ENCODE peak calls at places on chromosomes 7 and 10, in nine cellular contexts. C is CD4-positive, alpha-beta T cell; K is tibial artery; A is thoracic aorta; Y is tibial nerve; U is adrenal gland; Z is heart right ventricle; S is GM12878; G is BE2C. Q is an unnamed sample. For H3K9me3 and H3K27me3, the result is how much of the 10 kb centered on the place peaks cover.

GRCh38 chr7:135165862-135166261 is 4.6 kb downstream of the CYREN start:
- DNase-seq in C (no peak), K (no peak), A (no peak), Y (no peak), U (no peak), Z (no peak), S (no peak), G (no peak), Q (no peak)

GRCh38 chr10:27611209-27611608 is 107.1 kb downstream of the RAB18 start:
- DNase-seq in C (no peak), K (no peak), A (no peak), Y (no peak), U (no peak), Z (no peak), S (no peak), G (no peak), Q (no peak)

GRCh38 chr10:43842072-43842471 is 193.4 kb upstream of the ZNF32 start:
- DNase-seq in C (no peak), K (no peak), A (no peak), Y (no peak), U (no peak), Z (no peak), S (no peak), G (no peak), Q (no peak)

GRCh38 chr10:5344746-5345145 is 20.0 kb upstream of the UCN3 start:
- DNase-seq in C (no peak), K (no peak), A (no peak), Y (no peak), U (no peak), Z (no peak), S (no peak), G (no peak), Q (no peak)

GRCh38 chr7:104552102-104552501 is 223.7 kb downstream of the LHFPL3 start:
- DNase-seq in C (no peak), K (peak), A (no peak), Y (peak), U (peak), Z (peak), S (no peak), G (no peak), Q (no peak)

GRCh38 chr7:27193335-27194001 is 6.4 kb downstream of the HOXA13 start:
- DNase-seq in C (no peak), K (peak), A (no peak), Y (no peak), U (peak), Z (no peak), S (no peak), G (no peak), Q (no peak)

GRCh38 chr10:119250641-119251314 is 43.4 kb downstream of the GRK5 start:
- DNase-seq in C (no peak), K (no peak), A (no peak), Y (no peak), U (no peak), Z (no peak), S (no peak), G (no peak), Q (no peak)

GRCh38 chr7:46651070-46651469 is 730.0 kb upstream of the IGFBP3 start:
- DNase-seq in C (no peak), K (no peak), A (no peak), Y (no peak), U (no peak), Z (no peak), S (no peak), G (no peak), Q (peak)

GRCh38 chr10:124640538-124641231 is 103.5 kb downstream of the FAM53B start:
- DNase-seq in C (no peak), K (no peak), A (no peak), Y (no peak), U (no peak), Z (no peak), S (peak), G (no peak), Q (no peak)

GRCh38 chr10:42491801-42492200 is 146.6 kb downstream of the ZNF33B start:
- DNase-seq in C (no peak), K (no peak), A (no peak), Y (no peak), U (no peak), Z (no peak), S (no peak), G (no peak), Q (no peak)

GRCh38 chr10:42488416-42488815 is 150.0 kb downstream of the ZNF33B start:
- DNase-seq in C (no peak), K (no peak), A (no peak), Y (no peak), U (no peak), Z (no peak), S (no peak), G (no peak), Q (no peak)

GRCh38 chr10:42491001-42491592 is 147.3 kb downstream of the ZNF33B start:
- DNase-seq in C (no peak), K (no peak), A (no peak), Y (no peak), U (no peak), Z (no peak), S (no peak), G (no peak), Q (no peak)

DNA sequence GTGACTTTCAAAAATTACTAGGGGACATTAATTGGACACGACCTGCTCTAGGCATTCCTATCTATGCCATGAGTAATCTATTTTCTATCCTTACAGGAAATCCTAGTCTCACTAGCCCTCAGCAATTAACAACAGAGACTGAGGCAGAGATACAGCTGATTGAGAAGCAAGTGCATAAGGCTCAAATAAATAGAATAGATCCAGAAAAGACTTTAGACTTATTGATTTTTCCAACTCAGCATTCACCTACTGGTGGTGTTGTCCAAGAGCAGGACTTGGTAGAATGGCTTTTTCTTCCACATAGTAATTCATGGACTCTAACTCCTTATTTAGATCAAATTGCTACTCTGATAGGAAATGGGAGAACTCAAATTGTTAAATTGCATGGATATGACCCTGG is 148.0 kb downstream of the ZNF33B start:
- DNase-seq in C (no peak), K (no peak), A (no peak), Y (no peak), U (no peak), Z (no peak), S (no peak), G (no peak), Q (no peak)
- H3K9me3 ChIP-seq in C (under half), K (under half), A (under half), Y (under half), U (under half), Z (under half), S (under half), G (under half), Q (under half)

GRCh38 chr7:68425377-68425776 is 1172.9 kb upstream of the AUTS2 start:
- DNase-seq in C (no peak), K (no peak), A (no peak), Y (no peak), U (no peak), Z (no peak), S (no peak), G (peak), Q (no peak)
- TF ChIP-seq CTCF in C (no peak), K (no peak), A (no peak), Y (no peak), U (no peak), Z (peak), S (no peak), G (peak), Q (peak)

DNA sequence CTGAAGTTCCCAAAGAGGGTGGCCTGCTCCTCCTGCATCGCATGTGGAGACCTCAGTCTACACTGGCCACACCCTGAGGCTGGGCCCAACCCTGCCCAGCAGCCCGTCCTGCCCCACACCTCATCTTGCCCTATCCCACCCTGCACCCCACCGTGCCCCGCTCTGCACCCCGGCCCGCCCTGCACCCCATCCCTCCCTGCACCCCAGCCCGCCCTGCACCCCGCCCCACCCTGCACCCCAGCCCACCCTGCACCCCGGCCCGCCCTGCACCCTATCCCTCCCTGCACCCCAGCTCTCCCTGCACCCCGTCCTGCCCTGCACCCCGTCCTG is 14.5 kb downstream of the VENTX start:
- DNase-seq in C (no peak), K (no peak), A (no peak), Y (no peak), U (no peak), Z (no peak), S (no peak), G (no peak), Q (no peak)
- H3K27me3 ChIP-seq in C (under half), K (half or more), A (under half), Y (under half), U (under half), Z (under half), S (under half), G (under half), Q (under half)

DNA sequence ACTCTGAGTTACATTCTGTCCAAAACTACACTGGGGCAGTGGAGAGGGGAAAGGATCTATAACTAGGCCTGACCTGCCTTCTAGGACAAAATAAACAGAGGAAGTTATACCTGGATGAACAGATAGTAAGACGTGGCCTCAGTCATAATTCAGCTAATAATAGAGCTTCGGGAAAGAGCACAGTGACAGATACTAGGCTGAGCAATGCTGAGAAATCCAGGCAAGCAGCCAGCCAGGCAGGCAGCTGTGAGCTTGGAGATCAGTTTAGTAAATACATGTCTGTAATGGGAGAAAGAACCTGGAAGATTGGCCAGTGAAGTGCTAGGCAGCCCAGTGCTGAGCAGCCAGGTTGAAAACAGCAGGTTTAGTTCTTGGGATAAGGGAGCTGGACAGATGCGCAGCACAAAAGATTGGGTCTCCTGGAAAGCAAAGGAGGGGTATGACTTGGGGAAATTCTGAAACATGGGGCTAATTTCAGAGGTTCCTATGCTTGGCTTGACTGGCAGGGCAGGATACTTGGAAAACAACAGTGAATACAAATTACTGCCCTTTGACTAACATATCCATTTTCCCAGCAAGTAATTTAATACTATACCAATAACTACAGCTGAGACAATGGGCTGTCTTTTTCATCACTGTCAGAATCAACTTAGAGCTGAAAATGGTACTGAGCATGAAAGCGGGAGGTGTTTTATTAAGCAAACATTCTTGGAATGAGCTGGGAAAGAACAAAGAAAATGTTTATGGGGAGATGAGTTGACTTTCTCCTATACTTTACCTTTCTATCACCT is 140.8 kb downstream of the DGKB start:
- DNase-seq in C (no peak), K (peak), A (no peak), Y (no peak), U (peak), Z (peak), S (no peak), G (peak), Q (no peak)
- H3K9me3 ChIP-seq in C (under half), K (under half), A (under half), Y (under half), U (under half), Z (under half), S (under half), G (under half), Q (under half)

DNA sequence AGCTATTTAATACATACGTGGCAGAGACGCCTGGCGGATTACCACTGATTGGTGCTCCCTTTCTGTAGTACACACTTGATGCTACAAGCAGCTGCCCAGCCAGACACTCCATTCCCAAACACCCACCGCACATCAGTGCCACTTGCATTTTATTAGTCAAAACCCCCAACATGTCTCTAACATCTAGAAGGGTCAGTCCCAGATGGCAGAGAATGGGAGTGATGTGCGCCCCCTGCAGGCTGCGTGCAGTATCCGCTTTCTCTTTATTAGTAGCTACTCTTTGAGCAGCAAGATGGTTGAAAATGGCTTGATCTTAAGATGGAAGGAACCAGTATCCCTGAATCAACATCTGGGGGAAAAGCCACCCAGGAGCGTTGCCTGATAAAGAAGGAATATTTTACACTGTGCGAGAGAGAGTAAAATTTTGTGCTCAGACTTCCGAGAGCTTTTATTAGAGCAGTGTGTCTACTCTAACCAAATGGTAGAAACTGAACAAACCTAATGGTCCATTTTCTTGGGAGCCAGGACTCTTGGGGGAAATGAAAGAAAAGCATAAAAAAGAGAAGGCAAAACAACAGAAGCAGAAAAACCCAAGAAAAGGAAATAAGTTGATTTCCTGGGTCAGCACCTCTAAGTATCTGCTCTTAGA is 78.3 kb downstream of the ST8SIA6 start:
- DNase-seq in C (peak), K (no peak), A (no peak), Y (no peak), U (no peak), Z (no peak), S (no peak), G (peak), Q (no peak)
- TF ChIP-seq CTCF in C (peak), K (no peak), A (no peak), Y (peak), U (peak), Z (peak), S (peak), G (peak), Q (no peak)

GRCh38 chr10:127824826-127825225 is 67.9 kb downstream of the CLRN3 start:
- DNase-seq in C (no peak), K (no peak), A (no peak), Y (no peak), U (no peak), Z (no peak), S (no peak), G (no peak), Q (no peak)
- H3K27me3 ChIP-seq in C (under half), K (under half), A (under half), Y (under half), U (under half), Z (under half), S (under half), G (under half), Q (under half)

DNA sequence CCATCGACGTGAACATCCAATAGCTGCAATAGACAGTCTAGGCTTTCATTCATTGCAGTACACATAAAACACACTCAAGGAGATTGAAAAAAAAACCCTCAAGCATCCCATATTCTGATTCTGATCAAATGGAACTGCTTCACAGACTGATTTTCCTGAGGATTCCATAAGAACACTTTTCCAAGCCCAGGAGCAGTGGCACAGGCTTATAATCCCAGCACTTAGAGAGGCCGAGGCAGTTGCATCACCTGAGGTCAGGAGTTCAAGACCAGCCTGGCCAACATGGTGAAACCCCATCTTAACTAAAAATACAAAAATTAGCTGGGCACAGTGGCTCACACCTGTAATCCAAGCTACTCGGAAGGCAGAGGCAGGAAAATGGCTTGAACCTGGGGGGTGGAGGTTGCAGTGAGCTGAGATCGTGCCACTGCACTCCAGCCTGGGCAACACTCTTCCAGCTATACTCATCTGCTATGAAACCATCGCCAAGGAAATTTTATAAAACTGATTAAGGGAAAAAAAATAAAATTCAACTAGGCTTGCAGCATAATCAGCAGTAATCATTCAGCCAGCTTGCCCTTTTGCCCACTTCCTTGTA is 109.9 kb upstream of the TRIM24 start:
- DNase-seq in C (no peak), K (no peak), A (no peak), Y (no peak), U (no peak), Z (no peak), S (no peak), G (no peak), Q (no peak)
- H3K9me3 ChIP-seq in C (under half), K (under half), A (under half), Y (under half), U (under half), Z (under half), S (under half), G (under half), Q (under half)